ENCODE peak calls at places on chromosomes 13 and 19, in five cellular contexts. W, X, N, F and Y are unnamed samples.

GRCh38 chr13:114161644-114162532 is 17.2 kb upstream of the CFAP97D2 start:
- DNase-seq in W (no peak), X (no peak), N (peak), F (no peak), Y (no peak)

GRCh38 chr13:24627090-24627714 is 53.0 kb upstream of the ATP12A start:
- DNase-seq in W (peak), X (peak), N (peak), F (no peak), Y (peak)

GRCh38 chr13:66492479-66492878 is 737.7 kb downstream of the PCDH9 start:
- DNase-seq in W (no peak), X (no peak), N (peak), F (no peak), Y (peak)

GRCh38 chr13:23866420-23867026 is 22.7 kb downstream of the MIPEP start:
- DNase-seq in W (no peak), X (peak), N (no peak), F (no peak), Y (no peak)

GRCh38 chr13:62357887-62358645 is 942.4 kb upstream of the PCDH20 start:
- DNase-seq in W (no peak), X (no peak), N (peak), F (peak), Y (peak)

GRCh38 chr19:2051771-2052704 is 994 bp upstream of the MKNK2 start:
- DNase-seq in W (no peak), X (no peak), N (no peak), F (peak), Y (no peak)

GRCh38 chr13:27131906-27132305 is 39.7 kb downstream of the USP12 start:
- DNase-seq in W (no peak), X (no peak), N (no peak), F (no peak), Y (no peak)

GRCh38 chr13:106405731-106406130 is 129.7 kb downstream of the EFNB2 start:
- DNase-seq in W (no peak), X (no peak), N (no peak), F (no peak), Y (no peak)

GRCh38 chr13:105878119-105878518 is 657.3 kb downstream of the EFNB2 start:
- DNase-seq in W (no peak), X (no peak), N (no peak), F (no peak), Y (no peak)

GRCh38 chr19:43662487-43662886 is 7.5 kb downstream of the PLAUR start:
- DNase-seq in W (peak), X (no peak), N (peak), F (no peak), Y (no peak)

GRCh38 chr19:49551531-49551930 is 23.7 kb downstream of the RCN3 start:
- DNase-seq in W (no peak), X (no peak), N (no peak), F (no peak), Y (no peak)

GRCh38 chr13:100789481-100789880 is 114.9 kb upstream of the TMTC4 start:
- DNase-seq in W (no peak), X (no peak), N (peak), F (no peak), Y (no peak)

GRCh38 chr13:49354719-49355118 is 89.1 kb downstream of the CAB39L start:
- DNase-seq in W (no peak), X (no peak), N (peak), F (no peak), Y (no peak)

GRCh38 chr13:94119360-94119936 is 360.0 kb downstream of the DCT start:
- DNase-seq in W (no peak), X (no peak), N (peak), F (no peak), Y (no peak)

GRCh38 chr19:46118136-46118535 is 6.4 kb downstream of the IGFL3 start:
- DNase-seq in W (no peak), X (no peak), N (no peak), F (no peak), Y (no peak)

GRCh38 chr19:6103217-6103644 is 7.1 kb downstream of the RFX2 start:
- DNase-seq in W (no peak), X (no peak), N (no peak), F (no peak), Y (no peak)

GRCh38 chr19:4976412-4977298 is 7.7 kb downstream of the KDM4B start:
- DNase-seq in W (peak), X (no peak), N (peak), F (no peak), Y (no peak)

GRCh38 chr13:76048675-76049396 is 412.7 kb downstream of the LMO7 start:
- DNase-seq in W (no peak), X (no peak), N (no peak), F (no peak), Y (no peak)

GRCh38 chr19:970695-971094 is 13.4 kb upstream of the WDR18 start:
- DNase-seq in W (peak), X (peak), N (no peak), F (no peak), Y (no peak)

GRCh38 chr13:20798027-20798426 is 24.3 kb upstream of the EEF1AKMT1 start:
- DNase-seq in W (no peak), X (no peak), N (no peak), F (no peak), Y (no peak)

GRCh38 chr19:13053761-13054604 is 48.7 kb downstream of the LYL1 start:
- DNase-seq in W (no peak), X (no peak), N (peak), F (no peak), Y (peak)

GRCh38 chr13:109436841-109437240 is 349.5 kb downstream of the IRS2 start:
- DNase-seq in W (no peak), X (no peak), N (no peak), F (no peak), Y (no peak)

GRCh38 chr19:11606484-11606883 is 9.2 kb downstream of the ZNF627 start:
- DNase-seq in W (no peak), X (no peak), N (no peak), F (no peak), Y (no peak)

GRCh38 chr19:42289556-42290041 is 12.3 kb upstream of the PRR19 start:
- DNase-seq in W (no peak), X (no peak), N (no peak), F (no peak), Y (no peak)

GRCh38 chr13:65605386-65605785 is 1624.8 kb downstream of the PCDH9 start:
- DNase-seq in W (no peak), X (no peak), N (no peak), F (no peak), Y (no peak)

GRCh38 chr13:100954430-100955361 is 280.1 kb upstream of the TMTC4 start:
- DNase-seq in W (no peak), X (no peak), N (no peak), F (no peak), Y (no peak)

GRCh38 chr19:57056972-57057371 is 62.8 kb upstream of the USP29 start:
- DNase-seq in W (no peak), X (no peak), N (no peak), F (no peak), Y (no peak)

GRCh38 chr19:4456566-4456842 is 1.1 kb downstream of the UBXN6 start:
- DNase-seq in W (no peak), X (peak), N (no peak), F (no peak), Y (no peak)

GRCh38 chr13:61151062-61151461 is 264.6 kb downstream of the PCDH20 start:
- DNase-seq in W (no peak), X (no peak), N (no peak), F (no peak), Y (no peak)

GRCh38 chr19:595326-596262 is 5.9 kb downstream of the HCN2 start:
- DNase-seq in W (no peak), X (no peak), N (no peak), F (no peak), Y (no peak)

GRCh38 chr13:113856716-113857065 is 7.2 kb downstream of the GAS6 start:
- DNase-seq in W (peak), X (no peak), N (peak), F (no peak), Y (no peak)

GRCh38 chr13:47004022-47004421 is 107.2 kb upstream of the HTR2A start:
- DNase-seq in W (no peak), X (no peak), N (no peak), F (no peak), Y (no peak)

GRCh38 chr13:31477961-31478360 is 261.4 kb upstream of the RXFP2 start:
- DNase-seq in W (no peak), X (no peak), N (no peak), F (no peak), Y (no peak)

GRCh38 chr19:34319785-34320184 is 45.2 kb upstream of the GPI start:
- DNase-seq in W (no peak), X (no peak), N (no peak), F (no peak), Y (no peak)

GRCh38 chr13:84834201-84834600 is 951.9 kb upstream of the SLITRK1 start:
- DNase-seq in W (no peak), X (no peak), N (no peak), F (no peak), Y (no peak)

GRCh38 chr13:50613356-50613831 is 230.1 kb downstream of the DLEU7 start:
- DNase-seq in W (no peak), X (peak), N (no peak), F (no peak), Y (no peak)

GRCh38 chr13:87274209-87274819 is 396.9 kb upstream of the SLITRK5 start:
- DNase-seq in W (peak), X (peak), N (peak), F (no peak), Y (peak)

GRCh38 chr13:21616205-21616604 is 12.2 kb upstream of the MICU2 start:
- DNase-seq in W (no peak), X (no peak), N (no peak), F (no peak), Y (no peak)

GRCh38 chr13:31424130-31424729 is 224.5 kb downstream of the B3GLCT start:
- DNase-seq in W (peak), X (peak), N (peak), F (peak), Y (peak)

GRCh38 chr19:51681286-51681956 is 11.7 kb upstream of the SPACA6 start:
- DNase-seq in W (no peak), X (no peak), N (no peak), F (no peak), Y (no peak)
- TF ChIP-seq SP1 in W (no peak), X (no peak), N (no peak), F (no peak), Y (no peak)

GRCh38 chr13:39038569-39038898 is 278 bp downstream of the NHLRC3 start:
- DNase-seq in W (no peak), X (no peak), N (peak), F (no peak), Y (no peak)

GRCh38 chr13:39039033-39039432 is 777 bp downstream of the NHLRC3 start:
- DNase-seq in W (no peak), X (no peak), N (peak), F (no peak), Y (no peak)

GRCh38 chr13:39037410-39037879 is 444 bp downstream of the PROSER1 start:
- DNase-seq in W (no peak), X (no peak), N (no peak), F (no peak), Y (no peak)

GRCh38 chr13:39036212-39036611 is 1.7 kb downstream of the PROSER1 start:
- DNase-seq in W (no peak), X (no peak), N (peak), F (no peak), Y (no peak)

GRCh38 chr13:39037880-39038568 is at the start of the genes NHLRC3 and PROSER1:
- DNase-seq in W (peak), X (peak), N (peak), F (peak), Y (peak)
- TF ChIP-seq EZH2 in W (no peak), X (no peak), N (no peak), F (no peak), Y (no peak)

GRCh38 chr19:9057505-9058258 is 29.2 kb upstream of the OR1M1 start:
- DNase-seq in W (no peak), X (no peak), N (no peak), F (no peak), Y (no peak)

GRCh38 chr19:9061879-9062278 is 25.0 kb upstream of the OR1M1 start:
- DNase-seq in W (no peak), X (no peak), N (no peak), F (no peak), Y (no peak)

GRCh38 chr19:9054768-9055167 is 32.1 kb upstream of the OR1M1 start:
- DNase-seq in W (peak), X (no peak), N (no peak), F (no peak), Y (no peak)

GRCh38 chr19:9065457-9066014 is 21.3 kb upstream of the OR1M1 start:
- DNase-seq in W (peak), X (no peak), N (no peak), F (no peak), Y (no peak)

DNA sequence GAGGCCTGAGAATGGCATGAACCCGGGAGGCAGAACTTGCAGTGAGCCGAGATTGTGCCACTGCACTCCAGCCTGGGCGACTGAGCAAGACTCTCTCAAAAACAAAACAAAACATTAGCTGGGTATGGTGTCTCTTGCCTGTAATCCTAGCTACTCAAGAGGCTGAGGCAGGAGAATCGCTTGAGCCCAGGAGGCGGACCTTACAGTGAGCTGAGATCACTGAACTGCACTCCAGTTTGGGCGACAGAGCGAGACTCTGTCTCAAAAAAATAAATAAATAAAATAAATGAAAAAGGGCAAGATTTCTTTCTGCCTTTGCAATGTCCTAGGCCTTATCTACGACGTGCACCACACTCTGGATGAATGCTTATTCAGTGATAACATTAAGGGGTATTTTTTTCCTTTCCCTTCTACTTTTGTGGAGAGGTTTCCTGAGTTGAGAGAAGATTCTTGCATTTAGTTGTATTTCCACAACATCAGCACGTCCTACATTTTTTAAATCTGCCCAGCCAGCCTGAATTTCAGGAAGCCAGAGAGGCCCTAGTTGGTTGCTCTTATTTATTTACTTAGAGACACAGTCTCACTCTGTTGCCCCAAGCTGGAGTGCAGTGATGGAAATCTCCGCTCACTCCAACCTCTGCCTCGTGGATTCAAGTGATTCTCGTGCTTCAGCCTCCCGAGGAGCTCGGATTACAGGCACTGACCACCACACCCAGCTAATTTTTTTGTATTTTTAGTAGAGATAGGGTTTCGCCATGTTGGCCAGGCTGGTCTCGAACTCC is 26.1 kb upstream of the OR1M1 start:
- DNase-seq in W (no peak), X (no peak), N (no peak), F (no peak), Y (no peak)
- TF ChIP-seq SP1 in W (no peak), X (no peak), N (no peak), F (no peak), Y (no peak)

GRCh38 chr13:74661851-74662250 is 527.6 kb upstream of the KLF12 start:
- DNase-seq in W (no peak), X (no peak), N (no peak), F (no peak), Y (no peak)
- TF ChIP-seq EZH2 in W (no peak), X (no peak), N (no peak), F (no peak), Y (no peak)

GRCh38 chr13:29948246-29948645 is 97.8 kb upstream of the UBL3 start:
- DNase-seq in W (no peak), X (no peak), N (no peak), F (no peak), Y (no peak)
- TF ChIP-seq SP1 in W (no peak), X (no peak), N (no peak), F (no peak), Y (no peak)

GRCh38 chr19:17605117-17605516 is 49.7 kb downstream of the COLGALT1 start:
- DNase-seq in W (no peak), X (no peak), N (no peak), F (no peak), Y (no peak)
- TF ChIP-seq EZH2 in W (no peak), X (no peak), N (no peak), F (no peak), Y (no peak)